ENCODE peak calls at places on chromosomes 5 and 9, in ten cellular contexts. One of them, this sample, is unnamed.

GRCh38 chr5:169904059-169904458 is 76.2 kb downstream of the INSYN2B start:
- DNase-seq in stimulated activated effector memory CD8-positive, alpha-beta T cell treated with anti-CD3 and anti-CD28 coated beads, Interleukin-12 subunit alpha, Interleukin-12 subunit beta, amount 100 ng/mL, for 72 hours: no peak
- DNase-seq in HEK293T: no peak
- DNase-seq in A549: no peak
- DNase-seq in substantia nigra: no peak
- DNase-seq in thyroid gland: peak; percentile 54
- DNase-seq in stimulated activated naive B cell treated with anti-CD40 and anti-IgM and Interleukin-4, amounts not matched to agents 10 μg/mL and 1 μg/mL and 100 μg/mL, for 72 hours: peak; percentile 16
- DNase-seq in AG04450: no peak
- DNase-seq in AG09309: no peak
- DNase-seq in astrocyte of the cerebellum: peak; percentile 42
- DNase-seq in this sample: no peak

GRCh38 chr5:72878854-72879253 is 62.4 kb downstream of the TNPO1 start:
- DNase-seq in stimulated activated effector memory CD8-positive, alpha-beta T cell treated with anti-CD3 and anti-CD28 coated beads, Interleukin-12 subunit alpha, Interleukin-12 subunit beta, amount 100 ng/mL, for 72 hours: no peak
- DNase-seq in HEK293T: no peak
- DNase-seq in A549: no peak
- DNase-seq in substantia nigra: no peak
- DNase-seq in thyroid gland: peak; percentile 71
- DNase-seq in stimulated activated naive B cell treated with anti-CD40 and anti-IgM and Interleukin-4, amounts not matched to agents 10 μg/mL and 1 μg/mL and 100 μg/mL, for 72 hours: no peak
- DNase-seq in AG04450: no peak
- DNase-seq in AG09309: no peak
- DNase-seq in astrocyte of the cerebellum: peak; percentile 26
- DNase-seq in this sample: no peak

GRCh38 chr5:4662845-4663244 is 477.3 kb upstream of the ADAMTS16 start:
- DNase-seq in stimulated activated effector memory CD8-positive, alpha-beta T cell treated with anti-CD3 and anti-CD28 coated beads, Interleukin-12 subunit alpha, Interleukin-12 subunit beta, amount 100 ng/mL, for 72 hours: no peak
- DNase-seq in HEK293T: no peak
- DNase-seq in A549: no peak
- DNase-seq in substantia nigra: no peak
- DNase-seq in thyroid gland: no peak
- DNase-seq in stimulated activated naive B cell treated with anti-CD40 and anti-IgM and Interleukin-4, amounts not matched to agents 10 μg/mL and 1 μg/mL and 100 μg/mL, for 72 hours: no peak
- DNase-seq in AG04450: no peak
- DNase-seq in AG09309: no peak
- DNase-seq in astrocyte of the cerebellum: no peak
- DNase-seq in this sample: no peak

GRCh38 chr5:147898875-147899401 is 7.4 kb downstream of the C5orf46 start:
- DNase-seq in stimulated activated effector memory CD8-positive, alpha-beta T cell treated with anti-CD3 and anti-CD28 coated beads, Interleukin-12 subunit alpha, Interleukin-12 subunit beta, amount 100 ng/mL, for 72 hours: no peak
- DNase-seq in HEK293T: no peak
- DNase-seq in A549: no peak
- DNase-seq in substantia nigra: no peak
- DNase-seq in thyroid gland: no peak
- DNase-seq in stimulated activated naive B cell treated with anti-CD40 and anti-IgM and Interleukin-4, amounts not matched to agents 10 μg/mL and 1 μg/mL and 100 μg/mL, for 72 hours: no peak
- DNase-seq in AG04450: no peak
- DNase-seq in AG09309: no peak
- DNase-seq in astrocyte of the cerebellum: no peak
- DNase-seq in this sample: no peak

GRCh38 chr9:123678038-123678877 is 251.7 kb downstream of the DENND1A start:
- DNase-seq in stimulated activated effector memory CD8-positive, alpha-beta T cell treated with anti-CD3 and anti-CD28 coated beads, Interleukin-12 subunit alpha, Interleukin-12 subunit beta, amount 100 ng/mL, for 72 hours: no peak
- DNase-seq in HEK293T: peak; percentile 45
- DNase-seq in A549: no peak
- DNase-seq in substantia nigra: no peak
- DNase-seq in thyroid gland: no peak
- DNase-seq in stimulated activated naive B cell treated with anti-CD40 and anti-IgM and Interleukin-4, amounts not matched to agents 10 μg/mL and 1 μg/mL and 100 μg/mL, for 72 hours: no peak
- DNase-seq in AG04450: no peak
- DNase-seq in AG09309: no peak
- DNase-seq in astrocyte of the cerebellum: no peak
- DNase-seq in this sample: no peak

GRCh38 chr5:76379316-76379715 is 23.8 kb upstream of the IQGAP2 start:
- DNase-seq in stimulated activated effector memory CD8-positive, alpha-beta T cell treated with anti-CD3 and anti-CD28 coated beads, Interleukin-12 subunit alpha, Interleukin-12 subunit beta, amount 100 ng/mL, for 72 hours: no peak
- DNase-seq in HEK293T: no peak
- DNase-seq in A549: no peak
- DNase-seq in substantia nigra: no peak
- DNase-seq in thyroid gland: no peak
- DNase-seq in stimulated activated naive B cell treated with anti-CD40 and anti-IgM and Interleukin-4, amounts not matched to agents 10 μg/mL and 1 μg/mL and 100 μg/mL, for 72 hours: no peak
- DNase-seq in AG04450: no peak
- DNase-seq in AG09309: no peak
- DNase-seq in astrocyte of the cerebellum: no peak
- DNase-seq in this sample: no peak

GRCh38 chr5:41843456-41844112 is 26.6 kb downstream of the OXCT1 start:
- DNase-seq in stimulated activated effector memory CD8-positive, alpha-beta T cell treated with anti-CD3 and anti-CD28 coated beads, Interleukin-12 subunit alpha, Interleukin-12 subunit beta, amount 100 ng/mL, for 72 hours: no peak
- DNase-seq in HEK293T: peak; percentile 47
- DNase-seq in A549: peak; percentile 4
- DNase-seq in substantia nigra: no peak
- DNase-seq in thyroid gland: peak; percentile 18
- DNase-seq in stimulated activated naive B cell treated with anti-CD40 and anti-IgM and Interleukin-4, amounts not matched to agents 10 μg/mL and 1 μg/mL and 100 μg/mL, for 72 hours: no peak
- DNase-seq in AG04450: peak; percentile 48
- DNase-seq in AG09309: peak; percentile 20
- DNase-seq in astrocyte of the cerebellum: peak; percentile 55
- DNase-seq in this sample: no peak

GRCh38 chr5:79562351-79563246 is 48.7 kb upstream of the HOMER1 start:
- DNase-seq in stimulated activated effector memory CD8-positive, alpha-beta T cell treated with anti-CD3 and anti-CD28 coated beads, Interleukin-12 subunit alpha, Interleukin-12 subunit beta, amount 100 ng/mL, for 72 hours: no peak
- DNase-seq in HEK293T: no peak
- DNase-seq in A549: no peak
- DNase-seq in substantia nigra: no peak
- DNase-seq in thyroid gland: no peak
- DNase-seq in stimulated activated naive B cell treated with anti-CD40 and anti-IgM and Interleukin-4, amounts not matched to agents 10 μg/mL and 1 μg/mL and 100 μg/mL, for 72 hours: no peak
- DNase-seq in AG04450: no peak
- DNase-seq in AG09309: peak; percentile 47
- DNase-seq in astrocyte of the cerebellum: no peak
- DNase-seq in this sample: no peak

GRCh38 chr5:157352756-157353340 is 86.9 kb downstream of the CYFIP2 start:
- DNase-seq in stimulated activated effector memory CD8-positive, alpha-beta T cell treated with anti-CD3 and anti-CD28 coated beads, Interleukin-12 subunit alpha, Interleukin-12 subunit beta, amount 100 ng/mL, for 72 hours: no peak
- DNase-seq in HEK293T: no peak
- DNase-seq in A549: no peak
- DNase-seq in substantia nigra: no peak
- DNase-seq in thyroid gland: no peak
- DNase-seq in stimulated activated naive B cell treated with anti-CD40 and anti-IgM and Interleukin-4, amounts not matched to agents 10 μg/mL and 1 μg/mL and 100 μg/mL, for 72 hours: no peak
- DNase-seq in AG04450: no peak
- DNase-seq in AG09309: no peak
- DNase-seq in astrocyte of the cerebellum: no peak
- DNase-seq in this sample: no peak

GRCh38 chr5:139901251-139901575 is 105.6 kb downstream of the PSD2 start:
- DNase-seq in stimulated activated effector memory CD8-positive, alpha-beta T cell treated with anti-CD3 and anti-CD28 coated beads, Interleukin-12 subunit alpha, Interleukin-12 subunit beta, amount 100 ng/mL, for 72 hours: no peak
- DNase-seq in HEK293T: no peak
- DNase-seq in A549: no peak
- DNase-seq in substantia nigra: no peak
- DNase-seq in thyroid gland: no peak
- DNase-seq in stimulated activated naive B cell treated with anti-CD40 and anti-IgM and Interleukin-4, amounts not matched to agents 10 μg/mL and 1 μg/mL and 100 μg/mL, for 72 hours: no peak
- DNase-seq in AG04450: no peak
- DNase-seq in AG09309: no peak
- DNase-seq in astrocyte of the cerebellum: no peak
- DNase-seq in this sample: no peak

GRCh38 chr9:129988607-129989361 is 54.2 kb downstream of the FNBP1 start:
- DNase-seq in stimulated activated effector memory CD8-positive, alpha-beta T cell treated with anti-CD3 and anti-CD28 coated beads, Interleukin-12 subunit alpha, Interleukin-12 subunit beta, amount 100 ng/mL, for 72 hours: no peak
- DNase-seq in HEK293T: no peak
- DNase-seq in A549: no peak
- DNase-seq in substantia nigra: no peak
- DNase-seq in thyroid gland: peak; percentile 53
- DNase-seq in stimulated activated naive B cell treated with anti-CD40 and anti-IgM and Interleukin-4, amounts not matched to agents 10 μg/mL and 1 μg/mL and 100 μg/mL, for 72 hours: peak; percentile 72
- DNase-seq in AG04450: no peak
- DNase-seq in AG09309: no peak
- DNase-seq in astrocyte of the cerebellum: no peak
- DNase-seq in this sample: no peak

GRCh38 chr5:114857951-114858401 is 311.7 kb downstream of the TRIM36 start:
- DNase-seq in stimulated activated effector memory CD8-positive, alpha-beta T cell treated with anti-CD3 and anti-CD28 coated beads, Interleukin-12 subunit alpha, Interleukin-12 subunit beta, amount 100 ng/mL, for 72 hours: no peak
- DNase-seq in HEK293T: no peak
- DNase-seq in A549: no peak
- DNase-seq in substantia nigra: no peak
- DNase-seq in thyroid gland: no peak
- DNase-seq in stimulated activated naive B cell treated with anti-CD40 and anti-IgM and Interleukin-4, amounts not matched to agents 10 μg/mL and 1 μg/mL and 100 μg/mL, for 72 hours: no peak
- DNase-seq in AG04450: no peak
- DNase-seq in AG09309: no peak
- DNase-seq in astrocyte of the cerebellum: peak; percentile 18
- DNase-seq in this sample: no peak

GRCh38 chr5:138148811-138149210 is 9.6 kb upstream of the NME5 start:
- DNase-seq in stimulated activated effector memory CD8-positive, alpha-beta T cell treated with anti-CD3 and anti-CD28 coated beads, Interleukin-12 subunit alpha, Interleukin-12 subunit beta, amount 100 ng/mL, for 72 hours: no peak
- DNase-seq in HEK293T: no peak
- DNase-seq in A549: no peak
- DNase-seq in substantia nigra: no peak
- DNase-seq in thyroid gland: no peak
- DNase-seq in stimulated activated naive B cell treated with anti-CD40 and anti-IgM and Interleukin-4, amounts not matched to agents 10 μg/mL and 1 μg/mL and 100 μg/mL, for 72 hours: no peak
- DNase-seq in AG04450: no peak
- DNase-seq in AG09309: peak; percentile 13
- DNase-seq in astrocyte of the cerebellum: peak; percentile 12
- DNase-seq in this sample: no peak

GRCh38 chr9:132849168-132849831 is 28.8 kb downstream of the AK8 start:
- DNase-seq in stimulated activated effector memory CD8-positive, alpha-beta T cell treated with anti-CD3 and anti-CD28 coated beads, Interleukin-12 subunit alpha, Interleukin-12 subunit beta, amount 100 ng/mL, for 72 hours: no peak
- DNase-seq in HEK293T: no peak
- DNase-seq in A549: no peak
- DNase-seq in substantia nigra: no peak
- DNase-seq in thyroid gland: no peak
- DNase-seq in stimulated activated naive B cell treated with anti-CD40 and anti-IgM and Interleukin-4, amounts not matched to agents 10 μg/mL and 1 μg/mL and 100 μg/mL, for 72 hours: no peak
- DNase-seq in AG04450: no peak
- DNase-seq in AG09309: no peak
- DNase-seq in astrocyte of the cerebellum: no peak
- DNase-seq in this sample: no peak